ENCODE peak calls at places on chromosomes 12 and 14, in ten cellular contexts. C, F, Y, W, Z, D, R, E, J and K are unnamed samples.

GRCh38 chr12:57242329-57242690 is 8.7 kb downstream of the STAC3 start:
- DNase-seq in C (no peak), F (peak), Y (no peak), W (peak), Z (no peak), D (no peak), R (no peak), E (no peak), J (no peak), K (no peak)

GRCh38 chr14:39731912-39732311 is 299.7 kb upstream of the FBXO33 start:
- DNase-seq in C (no peak), F (no peak), Y (no peak), W (peak), Z (peak), D (no peak), R (no peak), E (no peak), J (no peak), K (no peak)

GRCh38 chr12:668092-668481 is 4.8 kb upstream of the NINJ2 start:
- DNase-seq in C (no peak), F (no peak), Y (no peak), W (no peak), Z (no peak), D (no peak), R (no peak), E (no peak), J (no peak), K (no peak)

GRCh38 chr12:6998708-6999451 is 19.4 kb downstream of the LPCAT3 start:
- DNase-seq in C (peak), F (no peak), Y (no peak), W (no peak), Z (peak), D (no peak), R (no peak), E (no peak), J (no peak), K (no peak)

GRCh38 chr12:110693731-110694130 is 4.8 kb upstream of the HVCN1 start:
- DNase-seq in C (peak), F (no peak), Y (no peak), W (no peak), Z (no peak), D (no peak), R (no peak), E (no peak), J (no peak), K (no peak)

GRCh38 chr12:116924558-116925453 is 14.1 kb downstream of the FBXW8 start:
- DNase-seq in C (peak), F (no peak), Y (peak), W (peak), Z (peak), D (no peak), R (peak), E (no peak), J (peak), K (no peak)

GRCh38 chr12:25121916-25122315 is 73.0 kb downstream of the DNAI7 start:
- DNase-seq in C (no peak), F (no peak), Y (no peak), W (no peak), Z (no peak), D (no peak), R (peak), E (no peak), J (no peak), K (no peak)

GRCh38 chr12:89468648-89469326 is 55.8 kb downstream of the GALNT4 start:
- DNase-seq in C (no peak), F (no peak), Y (no peak), W (no peak), Z (no peak), D (no peak), R (no peak), E (no peak), J (no peak), K (no peak)

GRCh38 chr14:104887623-104888488 is 22.8 kb downstream of the CEP170B start:
- DNase-seq in C (peak), F (no peak), Y (peak), W (no peak), Z (no peak), D (no peak), R (no peak), E (no peak), J (no peak), K (no peak)

GRCh38 chr12:48285751-48286650 is 64.7 kb downstream of the ZNF641 start:
- DNase-seq in C (no peak), F (peak), Y (no peak), W (no peak), Z (no peak), D (no peak), R (no peak), E (no peak), J (no peak), K (no peak)

GRCh38 chr12:11649413-11650278 is at the start of gene ETV6:
- DNase-seq in C (peak), F (peak), Y (peak), W (peak), Z (peak), D (peak), R (peak), E (peak), J (peak), K (peak)

GRCh38 chr14:68016243-68016914 is 196.8 kb downstream of the RAD51B start:
- DNase-seq in C (no peak), F (no peak), Y (no peak), W (no peak), Z (no peak), D (no peak), R (peak), E (no peak), J (no peak), K (no peak)

GRCh38 chr12:117031843-117032592 is 67.2 kb downstream of the TESC start:
- DNase-seq in C (no peak), F (no peak), Y (no peak), W (no peak), Z (no peak), D (no peak), R (no peak), E (no peak), J (no peak), K (no peak)

GRCh38 chr12:94225924-94226630 is 77.7 kb downstream of the PLXNC1 start:
- DNase-seq in C (no peak), F (no peak), Y (no peak), W (no peak), Z (no peak), D (peak), R (no peak), E (no peak), J (no peak), K (no peak)

GRCh38 chr12:118357327-118358007 is 15.2 kb downstream of the TAOK3 start:
- DNase-seq in C (peak), F (no peak), Y (peak), W (no peak), Z (no peak), D (no peak), R (peak), E (no peak), J (peak), K (no peak)

GRCh38 chr14:95290769-95291440 is 28.8 kb downstream of the CLMN start:
- DNase-seq in C (no peak), F (no peak), Y (no peak), W (peak), Z (peak), D (no peak), R (no peak), E (no peak), J (peak), K (no peak)